ENCODE peak calls at places on chromosomes 6 and 20, in four cellular contexts. Z is AG09319; Y is NCI-H345; K is effector CD4-positive, alpha-beta T cell. F is an unnamed sample.

GRCh38 chr6:43268348-43268685 is 25.0 kb downstream of the TTBK1 start:
- DNase-seq in Z (no peak), Y (no peak), K (no peak), F (no peak)

GRCh38 chr20:24629668-24630067 is 160.2 kb downstream of the SYNDIG1 start:
- DNase-seq in Z (no peak), Y (no peak), K (no peak), F (peak)

GRCh38 chr20:34894723-34895122 is 18.3 kb downstream of the ACSS2 start:
- DNase-seq in Z (no peak), Y (no peak), K (no peak), F (no peak)

GRCh38 chr6:17418281-17419188 is 25.1 kb downstream of the CAP2 start:
- DNase-seq in Z (no peak), Y (no peak), K (no peak), F (no peak)

GRCh38 chr6:4776493-4776966 is 326 bp downstream of the CDYL start:
- DNase-seq in Z (no peak), Y (no peak), K (peak), F (peak)

GRCh38 chr20:53959849-53960585 is 110.4 kb downstream of the BCAS1 start:
- DNase-seq in Z (no peak), Y (no peak), K (no peak), F (no peak)

GRCh38 chr6:21437583-21437982 is 156.0 kb upstream of the SOX4 start:
- DNase-seq in Z (no peak), Y (no peak), K (no peak), F (no peak)

GRCh38 chr6:111952326-111952725 is 79.1 kb upstream of the FYN start:
- DNase-seq in Z (no peak), Y (peak), K (no peak), F (no peak)

GRCh38 chr20:25195962-25196700 is 619 bp downstream of the ENTPD6 start:
- DNase-seq in Z (no peak), Y (peak), K (peak), F (peak)

GRCh38 chr6:160299559-160299958 is 40.9 kb upstream of the SLC22A2 start:
- DNase-seq in Z (no peak), Y (no peak), K (no peak), F (no peak)

GRCh38 chr6:158086054-158086705 is 81.9 kb downstream of the SERAC1 start:
- DNase-seq in Z (peak), Y (no peak), K (no peak), F (no peak)

GRCh38 chr6:18326001-18326400 is 61.1 kb upstream of the RNF144B start:
- DNase-seq in Z (no peak), Y (no peak), K (no peak), F (no peak)

GRCh38 chr6:45591306-45591705 is 213.6 kb upstream of the SUPT3H start:
- DNase-seq in Z (no peak), Y (no peak), K (no peak), F (no peak)

GRCh38 chr20:17966432-17967312 is 1.9 kb downstream of the SNX5 start:
- DNase-seq in Z (no peak), Y (peak), K (no peak), F (peak)

GRCh38 chr6:37934276-37934675 is 114.7 kb downstream of the ZFAND3 start:
- DNase-seq in Z (no peak), Y (no peak), K (no peak), F (no peak)

GRCh38 chr20:38271609-38272120 is 11.1 kb upstream of the KIAA1755 start:
- DNase-seq in Z (no peak), Y (no peak), K (no peak), F (no peak)

GRCh38 chr6:165895421-165896165 is 232.6 kb upstream of the PDE10A start:
- DNase-seq in Z (no peak), Y (no peak), K (no peak), F (peak)

GRCh38 chr6:23089981-23090380 is 520.6 kb downstream of the HDGFL1 start:
- DNase-seq in Z (no peak), Y (peak), K (no peak), F (no peak)

GRCh38 chr6:39301606-39302005 is 12.6 kb downstream of the KCNK17 start:
- DNase-seq in Z (no peak), Y (no peak), K (no peak), F (peak)

GRCh38 chr20:8744228-8744844 is 324.6 kb upstream of the PLCB4 start:
- DNase-seq in Z (no peak), Y (no peak), K (no peak), F (no peak)

GRCh38 chr6:157996918-157997702 is 15.4 kb downstream of the SYNJ2 start:
- DNase-seq in Z (no peak), Y (no peak), K (no peak), F (no peak)

GRCh38 chr6:144149894-144150672 is at the start of gene STX11:
- DNase-seq in Z (no peak), Y (peak), K (peak), F (no peak)

GRCh38 chr6:163228041-163228440 is 186.5 kb upstream of the QKI start:
- DNase-seq in Z (no peak), Y (no peak), K (no peak), F (no peak)

GRCh38 chr20:32521780-32522524 is 63.2 kb downstream of the NOL4L start:
- DNase-seq in Z (peak), Y (peak), K (peak), F (peak)

GRCh38 chr20:21808863-21809664 is 103.6 kb downstream of the PAX1 start:
- DNase-seq in Z (no peak), Y (peak), K (no peak), F (peak)

GRCh38 chr20:56893206-56893605 is 264.1 kb downstream of the TFAP2C start:
- DNase-seq in Z (no peak), Y (no peak), K (no peak), F (no peak)

GRCh38 chr6:137188855-137189254 is 15.4 kb upstream of the IL22RA2 start:
- DNase-seq in Z (no peak), Y (no peak), K (no peak), F (no peak)

GRCh38 chr6:20203561-20204528 is 8.4 kb downstream of the MBOAT1 start:
- DNase-seq in Z (no peak), Y (no peak), K (no peak), F (no peak)